ENCODE peak calls at places on chromosomes 11 and 22, in four cellular contexts. Q, R, S and O are unnamed samples.
A peak's percentile ranks its signal among the peaks of the same experiment; 100 is the strongest.

GRCh38 chr11:15627560-15627959 is 512.8 kb downstream of the INSC start:
- DNase-seq in Q (peak; percentile 18), R (no peak), S (no peak), O (no peak)

GRCh38 chr11:104547996-104548661 is 350.1 kb downstream of the CASP12 start:
- DNase-seq in Q (peak; percentile 46), R (peak; percentile 18), S (no peak), O (no peak)

GRCh38 chr11:99176430-99176829 is 155.7 kb downstream of the CNTN5 start:
- DNase-seq in Q (no peak), R (no peak), S (no peak), O (no peak)

GRCh38 chr22:19523240-19524169 is 705 bp downstream of the CLDN5 start:
- DNase-seq in Q (peak; percentile 34), R (peak; percentile 30), S (no peak), O (peak; percentile 49)

GRCh38 chr11:75721852-75722668 is 4.4 kb downstream of the MOGAT2 start:
- DNase-seq in Q (no peak), R (no peak), S (no peak), O (no peak)

GRCh38 chr11:102256251-102256650 is 61.0 kb upstream of the BIRC3 start:
- DNase-seq in Q (peak; percentile 46), R (peak; percentile 34), S (no peak), O (peak; percentile 68)

GRCh38 chr11:64799256-64799924 is 3.6 kb downstream of the MAP4K2 start:
- DNase-seq in Q (no peak), R (no peak), S (no peak), O (no peak)

GRCh38 chr11:70036971-70037882 is 40.9 kb upstream of the ANO1 start:
- DNase-seq in Q (no peak), R (no peak), S (peak; percentile 69), O (no peak)

GRCh38 chr22:22404598-22405284 is 103.8 kb downstream of the ZNF280B start:
- DNase-seq in Q (no peak), R (no peak), S (peak; percentile 56), O (no peak)

GRCh38 chr11:76013526-76013925 is 192.8 kb downstream of the WNT11 start:
- DNase-seq in Q (no peak), R (no peak), S (no peak), O (no peak)

GRCh38 chr11:107928046-107928766 is at the start of gene RAB39A:
- DNase-seq in Q (peak; percentile 90), R (peak; percentile 91), S (peak; percentile 94), O (peak; percentile 81)

GRCh38 chr11:111606986-111607385 is 4.7 kb downstream of the SIK2 start:
- DNase-seq in Q (peak; percentile 51), R (peak; percentile 59), S (no peak), O (peak; percentile 45)

GRCh38 chr22:19853879-19854777 is 546 bp downstream of the GNB1L start:
- DNase-seq in Q (peak; percentile 16), R (peak; percentile 17), S (peak; percentile 85), O (peak; percentile 15)

GRCh38 chr11:15707971-15708370 is 593.2 kb downstream of the INSC start:
- DNase-seq in Q (peak; percentile 54), R (peak; percentile 78), S (no peak), O (peak; percentile 90)

GRCh38 chr11:127620660-127621059 is 620.1 kb upstream of the KIRREL3 start:
- DNase-seq in Q (peak; percentile 10), R (no peak), S (no peak), O (no peak)

GRCh38 chr11:68503281-68503687 is 42.7 kb downstream of the PPP6R3 start:
- DNase-seq in Q (peak; percentile 44), R (peak; percentile 60), S (no peak), O (no peak)

GRCh38 chr22:27174970-27175369 is 517.6 kb downstream of the MIAT start:
- DNase-seq in Q (no peak), R (no peak), S (no peak), O (no peak)

GRCh38 chr11:9688716-9689511 is 25.0 kb downstream of the SWAP70 start:
- DNase-seq in Q (peak; percentile 95), R (peak; percentile 82), S (no peak), O (peak; percentile 71)

GRCh38 chr11:1652778-1653540 is 23.4 kb downstream of the KRTAP5-5 start:
- DNase-seq in Q (peak; percentile 57), R (peak; percentile 62), S (peak; percentile 94), O (peak; percentile 51)

GRCh38 chr22:18999416-18999815 is 63.3 kb upstream of the PRODH start:
- DNase-seq in Q (no peak), R (no peak), S (peak; percentile 28), O (no peak)

GRCh38 chr11:75986966-75987365 is 172.0 kb downstream of the UVRAG start:
- DNase-seq in Q (peak; percentile 35), R (peak; percentile 16), S (no peak), O (no peak)

GRCh38 chr11:74570266-74571061 is 21.9 kb upstream of the POLD3 start:
- DNase-seq in Q (peak; percentile 78), R (peak; percentile 75), S (no peak), O (peak; percentile 58)

GRCh38 chr11:130606181-130606580 is 157.7 kb downstream of the ADAMTS15 start:
- DNase-seq in Q (no peak), R (peak; percentile 37), S (no peak), O (no peak)

GRCh38 chr11:61869636-61870428 is 21.5 kb downstream of the FADS3 start:
- DNase-seq in Q (no peak), R (no peak), S (no peak), O (no peak)

GRCh38 chr11:95790933-95791247 is 592 bp downstream of the CEP57 start:
- DNase-seq in Q (peak; percentile 71), R (peak; percentile 79), S (peak; percentile 91), O (peak; percentile 72)

GRCh38 chr11:85810871-85811611 is at the start of gene SYTL2:
- DNase-seq in Q (peak; percentile 22), R (peak; percentile 31), S (peak; percentile 89), O (peak; percentile 44)

GRCh38 chr22:17920992-17921650 is 103.2 kb downstream of the MICAL3 start:
- DNase-seq in Q (peak; percentile 56), R (no peak), S (no peak), O (no peak)

GRCh38 chr11:128210148-128210940 is 377.0 kb downstream of the ETS1 start:
- DNase-seq in Q (peak; percentile 99), R (peak; percentile 97), S (no peak), O (peak; percentile 94)

GRCh38 chr11:96061730-96062524 is 138.0 kb upstream of the MTMR2 start:
- DNase-seq in Q (no peak), R (no peak), S (no peak), O (peak; percentile 31)

GRCh38 chr11:13256216-13256615 is 21.4 kb upstream of the BMAL1 start:
- DNase-seq in Q (no peak), R (no peak), S (no peak), O (no peak)

GRCh38 chr11:29282088-29282487 is 734.7 kb downstream of the KCNA4 start:
- DNase-seq in Q (peak; percentile 88), R (peak; percentile 78), S (no peak), O (peak; percentile 81)

GRCh38 chr11:86717817-86718501 is 45.5 kb upstream of the ME3 start:
- DNase-seq in Q (no peak), R (no peak), S (no peak), O (no peak)

GRCh38 chr11:64998690-64999431 is 2.1 kb upstream of the BATF2 start:
- DNase-seq in Q (no peak), R (no peak), S (no peak), O (no peak)

GRCh38 chr22:19788661-19789225 is 28.2 kb downstream of the TBX1 start:
- DNase-seq in Q (no peak), R (no peak), S (no peak), O (no peak)

GRCh38 chr11:19551454-19551853 is 161.2 kb upstream of the NAV2 start:
- DNase-seq in Q (no peak), R (no peak), S (no peak), O (no peak)

GRCh38 chr22:43135565-43135964 is 7.6 kb downstream of the MCAT start:
- DNase-seq in Q (no peak), R (no peak), S (no peak), O (no peak)

GRCh38 chr22:43133401-43133800 is 9.8 kb downstream of the MCAT start:
- DNase-seq in Q (no peak), R (no peak), S (no peak), O (no peak)

GRCh38 chr22:43136801-43137200 is 6.4 kb downstream of the MCAT start:
- DNase-seq in Q (no peak), R (no peak), S (no peak), O (no peak)

GRCh38 chr22:43134553-43134952 is 8.6 kb downstream of the MCAT start:
- DNase-seq in Q (no peak), R (no peak), S (no peak), O (no peak)

GRCh38 chr22:43136255-43136654 is 6.9 kb downstream of the MCAT start:
- DNase-seq in Q (peak; percentile 55), R (peak; percentile 62), S (no peak), O (peak; percentile 34)
- TF ChIP-seq CTCF in Q (peak; percentile 79), R (peak; percentile 85), S (no peak), O (peak; percentile 74)

GRCh38 chr11:113275602-113276001 is 38.8 kb upstream of the TTC12 start:
- DNase-seq in Q (no peak), R (no peak), S (no peak), O (no peak)
- H3K4me3 ChIP-seq in Q (no peak overlapping the region), R (no peak overlapping the region), S (no peak overlapping the region), O (no peak overlapping the region)

DNA sequence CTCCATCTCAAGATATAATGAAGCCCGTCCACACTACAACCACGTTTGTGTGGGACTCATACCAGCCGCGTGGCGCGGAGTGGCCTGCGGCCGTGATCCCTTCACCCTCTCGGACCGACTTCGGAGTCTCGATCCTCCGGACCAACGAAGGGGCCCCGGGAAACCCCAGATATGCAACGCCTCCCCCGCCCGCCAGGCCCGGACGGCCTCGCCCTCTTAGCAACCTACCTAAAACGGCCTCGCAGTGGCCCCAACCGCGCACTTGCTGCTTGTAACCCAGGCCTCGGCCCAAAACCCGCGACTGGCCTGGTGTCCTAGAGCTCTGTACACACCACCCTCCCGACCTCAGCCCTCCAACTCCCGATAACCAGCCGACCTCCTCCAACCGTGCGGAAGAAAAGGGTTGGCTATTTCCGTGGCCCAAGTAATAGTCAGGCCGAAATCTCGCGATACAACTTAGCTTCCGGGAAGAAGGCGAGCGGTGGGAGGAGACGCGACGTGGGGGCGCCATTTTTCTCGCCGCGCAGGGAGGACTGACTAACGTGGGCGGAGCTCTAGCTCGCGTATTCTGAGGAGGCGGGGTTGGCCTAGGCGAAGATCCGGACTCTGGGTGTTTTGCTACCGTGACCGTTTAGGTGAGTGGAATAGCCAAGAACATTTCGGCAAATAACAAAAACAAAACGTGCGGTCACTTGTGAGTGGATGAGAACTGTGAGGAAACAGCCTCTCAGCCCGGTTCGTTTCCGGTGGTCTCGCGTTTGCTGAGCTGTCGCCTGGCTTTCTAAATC is at the start of the genes C11orf54 and TAF1D:
- DNase-seq in Q (peak; percentile 99), R (peak; percentile 99), S (peak; percentile 99), O (peak; percentile 99)
- TF ChIP-seq CTCF in Q (no peak), R (no peak), S (no peak), O (no peak)

GRCh38 chr22:31861226-31861840 is 83.0 kb upstream of the YWHAH start:
- DNase-seq in Q (no peak), R (no peak), S (no peak), O (no peak)

GRCh38 chr22:31853736-31854500 is 90.4 kb upstream of the YWHAH start:
- DNase-seq in Q (no peak), R (no peak), S (no peak), O (no peak)

GRCh38 chr22:31852691-31853370 is 91.5 kb upstream of the YWHAH start:
- DNase-seq in Q (no peak), R (peak; percentile 12), S (no peak), O (peak; percentile 20)

DNA sequence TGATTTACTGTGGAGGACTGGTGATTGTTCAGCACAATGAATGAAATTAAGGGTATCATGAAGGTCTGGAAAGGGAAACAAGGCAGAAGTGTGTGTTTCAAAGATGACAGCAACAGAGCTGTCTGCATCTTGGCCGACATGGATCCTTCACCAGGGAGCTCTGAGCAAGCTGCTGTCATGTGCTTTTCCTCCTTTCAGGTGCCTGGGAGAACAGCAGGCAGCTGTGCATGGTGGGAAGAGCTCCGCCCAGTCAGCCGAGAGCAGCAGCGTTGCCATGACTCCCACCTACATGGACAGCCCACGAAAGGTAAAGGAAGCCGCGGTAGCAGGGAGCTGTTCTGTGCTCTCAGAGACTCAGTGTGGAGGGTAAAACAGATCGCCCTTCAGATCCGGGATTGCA is 87.1 kb upstream of the YWHAH start:
- DNase-seq in Q (no peak), R (no peak), S (no peak), O (no peak)
- H3K4me3 ChIP-seq in Q (no peak overlapping the region), R (no peak overlapping the region), S (no peak overlapping the region), O (no peak overlapping the region)